ENCODE peak calls at places on chromosomes 6 and 20, in five cellular contexts. L is HepG2, A is HEK293T, Q is H1, E is GM12878. J is an unnamed sample.

GRCh38 chr6:131594074-131594473 is 21.0 kb downstream of the ARG1 start:
- DNase-seq in L (no peak), A (no peak), Q (no peak), E (no peak), J (no peak)

GRCh38 chr6:5260661-5261544 is at the start of the genes FARS2 and LYRM4:
- DNase-seq in L (peak; percentile 79), A (peak; percentile 90), Q (peak; percentile 96), E (no peak), J (peak; percentile 60)

GRCh38 chr6:129936329-129937165 is 75.4 kb upstream of the TMEM244 start:
- DNase-seq in L (peak; percentile 49), A (peak; percentile 60), Q (no peak), E (peak; percentile 21), J (peak; percentile 46)

GRCh38 chr20:50652702-50653294 is 38.5 kb downstream of the RIPOR3 start:
- DNase-seq in L (no peak), A (no peak), Q (no peak), E (peak; percentile 27), J (no peak)

GRCh38 chr6:3363296-3364025 is 93.4 kb downstream of the SLC22A23 start:
- DNase-seq in L (peak; percentile 43), A (no peak), Q (no peak), E (no peak), J (no peak)

GRCh38 chr6:169035381-169036280 is 218.0 kb downstream of the THBS2 start:
- DNase-seq in L (no peak), A (no peak), Q (no peak), E (no peak), J (no peak)

GRCh38 chr6:118537579-118537978 is 10.5 kb upstream of the PLN start:
- DNase-seq in L (no peak), A (no peak), Q (no peak), E (no peak), J (no peak)

GRCh38 chr6:168538892-168539811 is 98.2 kb downstream of the SMOC2 start:
- DNase-seq in L (no peak), A (no peak), Q (no peak), E (no peak), J (no peak)

GRCh38 chr6:63440594-63440993 is 120.8 kb upstream of the LGSN start:
- DNase-seq in L (no peak), A (no peak), Q (no peak), E (no peak), J (no peak)

GRCh38 chr6:24935753-24936152 is at the start of gene RIPOR2:
- DNase-seq in L (no peak), A (peak; percentile 12), Q (peak; percentile 60), E (no peak), J (peak; percentile 42)

GRCh38 chr6:88975369-88975768 is 12.0 kb upstream of the RNGTT start:
- DNase-seq in L (no peak), A (no peak), Q (no peak), E (no peak), J (no peak)

GRCh38 chr6:159520002-159520401 is 173.0 kb downstream of the SOD2 start:
- DNase-seq in L (no peak), A (no peak), Q (no peak), E (no peak), J (no peak)

GRCh38 chr6:133548409-133548808 is 307.3 kb downstream of the EYA4 start:
- DNase-seq in L (no peak), A (no peak), Q (no peak), E (no peak), J (no peak)

GRCh38 chr6:89630488-89630887 is 8.1 kb downstream of the LYRM2 start:
- DNase-seq in L (no peak), A (no peak), Q (no peak), E (no peak), J (no peak)

GRCh38 chr20:44650777-44651493 is 564 bp downstream of the ADA start:
- DNase-seq in L (no peak), A (no peak), Q (no peak), E (no peak), J (no peak)

GRCh38 chr20:43953919-43954617 is 39.4 kb downstream of the TOX2 start:
- DNase-seq in L (no peak), A (no peak), Q (no peak), E (no peak), J (no peak)

GRCh38 chr6:106473807-106474206 is 113.3 kb downstream of the CRYBG1 start:
- DNase-seq in L (no peak), A (no peak), Q (no peak), E (no peak), J (no peak)

GRCh38 chr6:16064687-16065086 is 64.2 kb upstream of the MYLIP start:
- DNase-seq in L (no peak), A (no peak), Q (peak; percentile 48), E (no peak), J (peak; percentile 63)

GRCh38 chr20:46990017-46990810 is 95.6 kb downstream of the EYA2 start:
- DNase-seq in L (no peak), A (no peak), Q (no peak), E (no peak), J (no peak)

GRCh38 chr6:126983779-126984178 is 134.7 kb upstream of the RSPO3 start:
- DNase-seq in L (no peak), A (no peak), Q (peak; percentile 45), E (no peak), J (no peak)

GRCh38 chr20:6040958-6041807 is 12.7 kb downstream of the LRRN4 start:
- DNase-seq in L (no peak), A (no peak), Q (no peak), E (no peak), J (no peak)

GRCh38 chr20:6041808-6042265 is 12.0 kb downstream of the LRRN4 start:
- DNase-seq in L (no peak), A (no peak), Q (no peak), E (no peak), J (no peak)

GRCh38 chr20:6040540-6040939 is 13.3 kb downstream of the LRRN4 start:
- DNase-seq in L (no peak), A (no peak), Q (no peak), E (no peak), J (no peak)

GRCh38 chr20:6038256-6038655 is 15.6 kb downstream of the LRRN4 start:
- DNase-seq in L (no peak), A (no peak), Q (no peak), E (no peak), J (no peak)

GRCh38 chr20:6039766-6040165 is 14.1 kb downstream of the LRRN4 start:
- DNase-seq in L (no peak), A (no peak), Q (no peak), E (no peak), J (no peak)
- TF ChIP-seq SUZ12 in L (no peak), A (no peak), Q (no peak), E (no peak), J (no peak)

GRCh38 chr6:98924647-98925046 is 23.1 kb downstream of the FBXL4 start:
- DNase-seq in L (no peak), A (no peak), Q (no peak), E (no peak), J (no peak)
- TF ChIP-seq SUZ12 in L (no peak), A (no peak), Q (no peak), E (no peak), J (no peak)

GRCh38 chr6:36546958-36547645 is at the start of gene STK38:
- DNase-seq in L (peak; percentile 84), A (peak; percentile 98), Q (peak; percentile 94), E (peak; percentile 71), J (peak; percentile 74)
- TF ChIP-seq SUZ12 in L (no peak), A (no peak), Q (no peak), E (no peak), J (no peak)

DNA sequence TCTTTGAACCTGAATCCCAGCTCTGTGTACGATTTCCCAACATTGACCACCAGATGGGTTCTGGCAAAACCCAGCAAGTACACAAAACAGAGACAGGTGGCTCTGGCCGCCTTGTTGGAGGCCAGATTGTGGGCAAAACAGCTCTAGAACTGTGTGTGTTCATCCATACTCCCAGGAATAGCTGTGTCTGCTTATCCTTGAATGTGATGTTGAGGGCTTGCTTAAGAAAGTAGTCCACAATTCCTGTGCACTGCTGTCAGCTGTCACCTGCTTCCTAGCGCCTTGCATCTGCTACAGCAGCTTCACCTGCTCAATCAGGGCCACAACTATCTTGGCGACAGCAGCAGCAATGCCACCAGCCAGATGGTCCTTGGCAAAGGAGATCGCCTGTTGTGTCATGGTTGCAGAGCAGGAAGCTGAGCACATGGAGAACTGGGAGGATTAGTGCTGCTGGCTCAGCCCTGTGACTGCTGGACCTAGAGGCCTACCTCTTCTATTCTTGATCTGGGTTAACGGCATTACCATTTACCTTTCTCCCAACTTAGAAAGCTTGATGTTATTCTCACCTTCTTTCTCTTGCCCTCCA is 3.7 kb upstream of the SMAP1 start:
- DNase-seq in L (peak; percentile 7), A (no peak), Q (no peak), E (no peak), J (no peak)
- TF ChIP-seq SUZ12 in L (no peak), A (no peak), Q (no peak), E (no peak), J (no peak)

GRCh38 chr6:145707397-145707796 is 27.9 kb downstream of the EPM2A start:
- DNase-seq in L (no peak), A (no peak), Q (no peak), E (no peak), J (no peak)

GRCh38 chr6:145705561-145705960 is 29.8 kb downstream of the EPM2A start:
- DNase-seq in L (no peak), A (no peak), Q (no peak), E (no peak), J (no peak)

GRCh38 chr6:145699462-145699861 is 35.9 kb downstream of the EPM2A start:
- DNase-seq in L (no peak), A (no peak), Q (no peak), E (no peak), J (no peak)

DNA sequence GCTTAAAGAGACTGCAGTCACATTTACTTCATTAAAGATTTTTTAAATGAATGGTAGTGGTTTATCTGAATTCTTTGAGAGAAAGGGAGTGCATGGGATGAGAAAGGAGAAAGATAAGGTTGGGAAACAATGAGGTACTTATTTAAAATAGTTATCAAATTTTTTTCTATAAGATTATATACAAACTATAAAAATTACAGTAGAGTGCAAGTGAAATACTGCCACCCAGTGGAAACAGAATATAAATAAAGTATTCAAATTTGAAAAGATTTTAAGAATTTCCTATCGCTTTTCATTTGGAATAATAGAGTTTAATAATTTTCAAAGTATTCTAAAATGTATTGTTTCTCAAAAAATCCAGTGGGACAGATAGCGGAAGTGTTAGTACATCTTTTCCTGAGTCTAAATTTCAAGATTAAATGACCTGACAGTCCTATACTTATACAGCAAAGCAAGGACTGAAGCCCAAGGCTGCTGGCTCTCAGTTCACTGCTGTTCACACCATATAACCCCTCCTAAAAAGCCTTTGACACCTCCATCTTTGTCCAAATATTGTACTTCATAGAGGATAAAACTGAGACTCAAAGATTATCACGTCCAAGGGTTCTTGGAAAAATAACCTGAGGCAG is 31.1 kb downstream of the EPM2A start:
- DNase-seq in L (no peak), A (no peak), Q (no peak), E (no peak), J (no peak)
- TF ChIP-seq SUZ12 in L (no peak), A (no peak), Q (no peak), E (no peak), J (no peak)